ENCODE peak calls at places on chromosomes 11 and 22, in five cellular contexts. P, L, K, W and J are unnamed samples.

GRCh38 chr11:130315354-130315970 is 745 bp upstream of the ZBTB44 start:
- DNase-seq in P (no peak), L (no peak), K (no peak), W (no peak), J (peak)

GRCh38 chr11:45289369-45289768 is 3.2 kb upstream of the SYT13 start:
- DNase-seq in P (no peak), L (peak), K (no peak), W (no peak), J (no peak)

GRCh38 chr22:22770280-22770871 is 117.2 kb upstream of the IGLL5 start:
- DNase-seq in P (peak), L (peak), K (peak), W (no peak), J (peak)

GRCh38 chr11:92480519-92480918 is 255.9 kb downstream of the FAT3 start:
- DNase-seq in P (no peak), L (no peak), K (no peak), W (no peak), J (no peak)

GRCh38 chr11:77697865-77698264 is 60.3 kb upstream of the CLNS1A start:
- DNase-seq in P (no peak), L (no peak), K (no peak), W (no peak), J (no peak)

GRCh38 chr22:20946080-20946986 is 20.7 kb upstream of the AIFM3 start:
- DNase-seq in P (no peak), L (no peak), K (no peak), W (no peak), J (no peak)

GRCh38 chr11:130203766-130204702 is 44.5 kb downstream of the ST14 start:
- DNase-seq in P (no peak), L (no peak), K (no peak), W (no peak), J (no peak)

GRCh38 chr11:117786099-117786870 is 10.7 kb downstream of the DSCAML1 start:
- DNase-seq in P (no peak), L (peak), K (no peak), W (no peak), J (no peak)

GRCh38 chr11:64531906-64532312 is 59.1 kb upstream of the SLC22A12 start:
- DNase-seq in P (no peak), L (no peak), K (no peak), W (no peak), J (no peak)

GRCh38 chr22:47802446-47802845 is 1040.0 kb downstream of the TBC1D22A start:
- DNase-seq in P (no peak), L (no peak), K (no peak), W (no peak), J (no peak)

GRCh38 chr11:32391965-32392553 is 43.3 kb downstream of the WT1 start:
- DNase-seq in P (no peak), L (no peak), K (no peak), W (no peak), J (no peak)

GRCh38 chr11:95698939-95699562 is 90.5 kb downstream of the FAM76B start:
- DNase-seq in P (peak), L (no peak), K (no peak), W (no peak), J (no peak)

GRCh38 chr11:126510621-126511370 is 155.3 kb downstream of the ST3GAL4 start:
- DNase-seq in P (no peak), L (no peak), K (no peak), W (no peak), J (no peak)

GRCh38 chr11:129728571-129728970 is 87.1 kb upstream of the TMEM45B start:
- DNase-seq in P (no peak), L (no peak), K (no peak), W (no peak), J (no peak)

GRCh38 chr22:44394246-44395115 is 81.7 kb upstream of the SHISAL1 start:
- DNase-seq in P (no peak), L (no peak), K (no peak), W (no peak), J (no peak)

GRCh38 chr11:3949132-3949531 is 93.7 kb downstream of the STIM1 start:
- DNase-seq in P (no peak), L (no peak), K (no peak), W (peak), J (no peak)

GRCh38 chr11:118226781-118227180 is 2.0 kb upstream of the JAML start:
- DNase-seq in P (no peak), L (no peak), K (no peak), W (no peak), J (no peak)

GRCh38 chr11:108669711-108670110 is 4.8 kb downstream of the DDX10 start:
- DNase-seq in P (no peak), L (no peak), K (no peak), W (no peak), J (no peak)

GRCh38 chr22:38638734-38639133 is 17.5 kb downstream of the FAM227A start:
- DNase-seq in P (peak), L (no peak), K (peak), W (no peak), J (no peak)

GRCh38 chr22:39178206-39179111 is 26.0 kb upstream of the CBX7 start:
- DNase-seq in P (no peak), L (no peak), K (no peak), W (no peak), J (no peak)

GRCh38 chr11:70073881-70074371 is 4.2 kb upstream of the ANO1 start:
- DNase-seq in P (no peak), L (no peak), K (no peak), W (no peak), J (no peak)

GRCh38 chr11:1171223-1171984 is 13.7 kb downstream of the MUC5AC start:
- DNase-seq in P (no peak), L (no peak), K (no peak), W (no peak), J (no peak)

GRCh38 chr11:77175021-77175842 is 47.2 kb downstream of the MYO7A start:
- DNase-seq in P (no peak), L (no peak), K (no peak), W (no peak), J (no peak)

GRCh38 chr11:133935551-133935910 is 21.2 kb downstream of the IGSF9B start:
- DNase-seq in P (no peak), L (no peak), K (no peak), W (no peak), J (no peak)

GRCh38 chr11:133936551-133936950 is 20.2 kb downstream of the IGSF9B start:
- DNase-seq in P (no peak), L (no peak), K (no peak), W (no peak), J (no peak)

GRCh38 chr11:133934096-133934495 is 22.7 kb downstream of the IGSF9B start:
- DNase-seq in P (no peak), L (no peak), K (no peak), W (no peak), J (no peak)

GRCh38 chr11:133936136-133936535 is 20.6 kb downstream of the IGSF9B start:
- DNase-seq in P (no peak), L (no peak), K (no peak), W (no peak), J (no peak)

GRCh38 chr11:133934599-133935550 is 21.9 kb downstream of the IGSF9B start:
- DNase-seq in P (peak), L (no peak), K (peak), W (no peak), J (no peak)
- TF ChIP-seq ESRRA in P (no peak), L (no peak), K (no peak), W (no peak), J (no peak)

GRCh38 chr22:19840059-19840458 is 14.6 kb downstream of the GNB1L start:
- DNase-seq in P (peak), L (no peak), K (no peak), W (no peak), J (no peak)

GRCh38 chr22:19840955-19841640 is 13.6 kb downstream of the GNB1L start:
- DNase-seq in P (peak), L (no peak), K (no peak), W (no peak), J (no peak)

GRCh38 chr22:19843107-19843856 is 11.4 kb downstream of the GNB1L start:
- DNase-seq in P (no peak), L (no peak), K (peak), W (no peak), J (no peak)

GRCh38 chr22:19842386-19843106 is 12.1 kb downstream of the GNB1L start:
- DNase-seq in P (no peak), L (no peak), K (peak), W (no peak), J (no peak)

GRCh38 chr22:19841641-19842385 is 12.9 kb downstream of the GNB1L start:
- DNase-seq in P (no peak), L (no peak), K (peak), W (no peak), J (no peak)
- TF ChIP-seq ESRRA in P (no peak), L (no peak), K (no peak), W (no peak), J (no peak)

DNA sequence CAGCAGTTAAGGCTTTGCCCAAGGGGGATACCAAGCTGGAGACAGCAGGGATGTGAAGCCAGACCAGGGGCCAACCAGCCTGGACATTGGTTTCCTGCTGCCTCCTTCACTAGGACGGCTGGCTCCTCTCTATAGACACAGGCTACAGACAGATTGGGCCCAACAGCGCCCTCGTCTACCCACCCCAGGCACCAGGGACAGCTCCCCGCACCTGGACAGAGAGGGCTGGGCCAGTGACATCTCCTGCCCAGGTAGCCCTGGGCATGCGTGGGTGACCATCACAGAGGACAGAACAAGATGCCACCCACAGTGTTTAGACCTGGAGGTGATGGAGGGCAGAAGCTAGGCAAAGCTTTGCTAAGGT is 1.2 kb downstream of the DKK3 start:
- DNase-seq in P (no peak), L (no peak), K (no peak), W (no peak), J (peak)
- TF ChIP-seq ESRRA in P (no peak), L (no peak), K (no peak), W (no peak), J (no peak)

DNA sequence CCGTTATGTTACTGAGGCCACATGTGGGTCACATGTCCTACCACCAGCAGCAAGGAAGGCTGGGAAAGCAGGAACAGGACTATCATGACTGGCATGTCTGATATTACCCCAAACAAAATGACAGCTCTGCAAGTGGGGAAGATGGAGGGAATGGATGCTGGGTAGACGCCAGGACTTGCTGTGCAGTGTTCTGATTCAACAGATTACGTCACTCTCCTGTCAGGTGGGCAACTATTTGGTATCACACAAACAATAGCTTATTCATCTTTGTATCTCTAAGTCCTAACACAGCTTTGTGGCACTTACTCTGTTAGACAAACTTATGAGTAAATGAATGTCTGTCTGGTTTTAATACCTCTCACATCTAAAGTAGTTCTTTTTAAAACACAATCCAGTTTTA is 105.2 kb downstream of the SPON1 start:
- DNase-seq in P (no peak), L (no peak), K (no peak), W (no peak), J (no peak)
- TF ChIP-seq ESRRA in P (no peak), L (no peak), K (no peak), W (no peak), J (no peak)

GRCh38 chr22:42939451-42939881 is 75.5 kb downstream of the PACSIN2 start:
- DNase-seq in P (no peak), L (no peak), K (no peak), W (no peak), J (no peak)
- TF ChIP-seq ESRRA in P (no peak), L (no peak), K (no peak), W (no peak), J (no peak)

DNA sequence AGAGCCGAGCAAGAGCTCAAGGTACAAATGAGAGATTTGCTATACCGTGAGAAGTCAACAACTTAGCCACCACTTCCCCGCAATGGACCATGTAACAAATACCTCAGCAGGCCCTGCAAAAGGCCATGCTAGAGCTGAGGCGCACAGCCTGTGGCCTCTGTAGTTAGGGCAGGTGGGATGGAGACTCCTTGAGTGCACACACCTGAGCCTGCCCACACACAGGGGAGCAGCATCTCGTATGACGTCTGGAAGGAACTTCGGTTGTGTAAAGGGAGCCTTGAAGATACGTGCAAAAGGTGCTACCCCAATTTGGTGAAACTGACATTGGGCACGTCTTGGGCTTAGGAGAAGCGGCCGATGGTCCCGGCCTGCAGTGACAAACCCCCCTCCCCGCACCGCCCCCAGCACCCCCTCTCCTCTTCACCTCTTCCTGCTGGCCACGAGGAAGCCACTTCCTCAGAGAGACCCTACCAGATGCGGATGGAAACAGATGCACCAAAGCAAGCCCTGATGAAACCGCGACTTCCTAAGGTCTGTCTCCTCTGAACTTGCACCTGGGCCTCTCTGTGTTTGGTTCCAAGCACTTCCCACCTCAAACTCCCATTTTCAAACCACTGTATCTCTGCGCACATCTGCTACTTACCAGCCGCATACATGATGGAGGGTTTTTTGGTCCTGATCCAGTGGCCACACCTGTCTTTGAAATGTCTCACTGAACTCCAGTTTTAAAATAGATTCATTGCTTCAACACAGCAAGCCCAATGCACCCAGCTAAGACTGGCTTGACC is 10.6 kb downstream of the CDPF1 start:
- DNase-seq in P (no peak), L (no peak), K (no peak), W (no peak), J (no peak)
- TF ChIP-seq ESRRA in P (no peak), L (no peak), K (no peak), W (no peak), J (no peak)

GRCh38 chr22:36465232-36466021 is 16.0 kb downstream of the TXN2 start:
- DNase-seq in P (peak), L (peak), K (no peak), W (no peak), J (no peak)
- TF ChIP-seq ESRRA in P (no peak), L (peak), K (no peak), W (no peak), J (no peak)

GRCh38 chr11:33457948-33458347 is 200.8 kb downstream of the HIPK3 start:
- DNase-seq in P (no peak), L (no peak), K (no peak), W (no peak), J (no peak)
- TF ChIP-seq ESRRA in P (no peak), L (no peak), K (no peak), W (no peak), J (no peak)

DNA sequence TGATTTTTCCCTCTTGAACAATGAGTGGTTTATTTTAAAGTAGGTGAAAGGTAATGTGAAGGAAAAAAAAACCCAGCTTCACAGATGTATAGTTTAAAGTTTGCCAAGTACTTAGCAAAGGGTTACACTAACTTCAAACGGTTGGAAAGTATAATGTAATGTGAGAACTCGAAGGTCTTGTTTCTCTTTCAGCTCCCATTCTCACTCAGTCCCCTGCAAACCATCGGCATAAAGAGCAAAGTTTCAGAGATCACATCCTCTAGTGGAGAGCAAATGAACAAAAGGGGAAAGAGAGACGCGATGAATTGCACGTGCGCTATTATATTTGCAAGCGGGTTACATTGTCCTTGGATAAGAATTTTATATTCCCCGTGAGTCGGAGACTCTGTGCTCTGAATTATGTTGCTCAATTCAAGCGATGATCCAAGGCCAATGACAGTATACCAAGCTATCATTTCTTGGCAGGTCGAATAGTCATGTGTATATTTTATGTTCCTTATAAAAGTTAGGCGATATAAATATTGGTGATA is 37.6 kb upstream of the BIRC3 start:
- DNase-seq in P (peak), L (no peak), K (no peak), W (peak), J (no peak)
- TF ChIP-seq ESRRA in P (no peak), L (no peak), K (no peak), W (no peak), J (no peak)